ENCODE peak calls at places on chromosomes 7 and 10, in six cellular contexts. E is GM23248, R is adrenal gland, S is lung, N is right cardiac atrium, A is breast epithelium. G is an unnamed sample.

GRCh38 chr7:142790056-142790455 is 19.3 kb downstream of the PRSS2 start:
- DNase-seq in E (no peak), R (no peak), S (no peak), N (no peak), A (no peak), G (no peak)

GRCh38 chr7:67692425-67692824 is 695.8 kb downstream of the TYW1 start:
- DNase-seq in E (no peak), R (no peak), S (no peak), N (no peak), A (peak; percentile 20), G (no peak)

GRCh38 chr10:102399217-102400021 is 3.9 kb downstream of the NFKB2 start:
- DNase-seq in E (peak; percentile 93), R (peak; percentile 89), S (peak; percentile 88), N (peak; percentile 97), A (peak; percentile 82), G (peak; percentile 47)

GRCh38 chr10:11159543-11160215 is 142.0 kb downstream of the CELF2 start:
- DNase-seq in E (no peak), R (no peak), S (no peak), N (peak; percentile 83), A (peak; percentile 71), G (no peak)

GRCh38 chr7:84190016-84190705 is 4.4 kb downstream of the SEMA3A start:
- DNase-seq in E (peak; percentile 48), R (no peak), S (no peak), N (no peak), A (no peak), G (no peak)

GRCh38 chr7:70380315-70381027 is 751.5 kb upstream of the GALNT17 start:
- DNase-seq in E (peak; percentile 52), R (no peak), S (no peak), N (peak; percentile 86), A (no peak), G (no peak)

GRCh38 chr10:5927306-5927705 is 37.3 kb downstream of the FBH1 start:
- DNase-seq in E (peak; percentile 95), R (no peak), S (no peak), N (no peak), A (no peak), G (no peak)

GRCh38 chr10:124917939-124918830 is 23.7 kb upstream of the ZRANB1 start:
- DNase-seq in E (peak; percentile 78), R (no peak), S (no peak), N (peak; percentile 55), A (no peak), G (no peak)

GRCh38 chr7:155594163-155594732 is 47.9 kb upstream of the CNPY1 start:
- DNase-seq in E (no peak), R (no peak), S (no peak), N (no peak), A (no peak), G (no peak)

GRCh38 chr10:100004805-100005510 is 4.8 kb downstream of the DNMBP start:
- DNase-seq in E (peak; percentile 35), R (no peak), S (no peak), N (no peak), A (no peak), G (no peak)
- H3K4me1 ChIP-seq in E (peaks cover 49% of the 10 kb centered on the region), R (peaks cover 55% of the 10 kb centered on the region), S (peaks cover 28% of the 10 kb centered on the region), N (peaks cover 11% of the 10 kb centered on the region), A (peaks cover 3% of the 10 kb centered on the region), G (peaks cover 34% of the 10 kb centered on the region)

DNA sequence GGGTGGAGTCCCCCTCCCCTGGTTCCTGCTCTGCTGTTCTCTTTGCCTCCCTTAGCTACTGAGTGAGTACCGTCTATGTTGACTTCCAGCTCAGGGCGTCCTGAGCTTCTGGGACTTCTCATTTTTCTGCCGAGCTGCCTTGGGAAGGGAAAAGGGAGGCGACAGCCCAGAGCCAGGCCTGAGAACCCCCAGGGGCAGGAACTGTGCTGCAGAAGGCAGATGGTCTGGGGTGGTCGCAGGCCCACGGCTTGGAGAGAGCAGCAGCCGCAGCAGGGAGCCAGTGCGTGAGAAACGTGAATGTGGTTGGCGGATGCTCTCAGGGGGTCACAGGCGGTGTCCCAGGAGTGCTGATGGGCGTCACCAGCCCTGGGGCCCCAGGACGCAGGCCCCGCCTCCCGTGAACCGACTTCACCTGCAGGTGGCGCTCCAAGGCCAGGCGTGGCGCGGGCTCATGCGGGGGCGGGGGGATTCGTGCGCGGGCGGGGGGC is 9.2 kb upstream of the PWWP2B start:
- DNase-seq in E (peak; percentile 85), R (peak; percentile 74), S (peak; percentile 72), N (peak; percentile 90), A (no peak), G (no peak)
- H3K4me3 ChIP-seq in E (no peak overlapping the region), R (no peak overlapping the region), S (no peak overlapping the region), N (no peak overlapping the region), A (no peak overlapping the region), G (no peak overlapping the region)

GRCh38 chr10:114635101-114635500 is 23.0 kb downstream of the ABLIM1 start:
- DNase-seq in E (no peak), R (no peak), S (no peak), N (no peak), A (no peak), G (no peak)
- H3K27ac ChIP-seq in E (peak overlapping the region; percentile 38), R (no peak overlapping the region), S (peak overlapping the region; percentile 80), N (peak overlapping the region; percentile 90), A (peak overlapping the region; percentile 73), G (peak overlapping the region; percentile 76)

GRCh38 chr10:32955790-32956189 is 2.2 kb downstream of the ITGB1 start:
- DNase-seq in E (no peak), R (no peak), S (no peak), N (no peak), A (no peak), G (no peak)
- H3K4me1 ChIP-seq in E (peaks cover 54% of the 10 kb centered on the region), R (peaks cover 75% of the 10 kb centered on the region), S (peaks cover 20% of the 10 kb centered on the region), N (no peaks in the 10 kb centered on the region), A (no peaks in the 10 kb centered on the region), G (peaks cover 85% of the 10 kb centered on the region)

G was measured in esophagus squamous epithelium.